ENCODE peak calls at places on chromosomes 3 and 15, in six cellular contexts. One of them, this sample, is unnamed.

GRCh38 chr15:85785887-85786777 is 8.6 kb downstream of the KLHL25 start:
- DNase-seq in T1000: no peak
- DNase-seq in HTR-8/SVneo: no peak
- DNase-seq in Ammon's horn: no peak
- DNase-seq in naive thymus-derived CD4-positive, alpha-beta T cell: no peak
- DNase-seq in activated CD8-positive, alpha-beta memory T cell treated with anti-CD3 and anti-CD28 coated beads, Interleukin-2, amount 50 U/mL, for 48 hours: no peak
- DNase-seq in this sample: no peak

GRCh38 chr3:143963946-143964345 is 7.7 kb upstream of the DIPK2A start:
- DNase-seq in activated CD8-positive, alpha-beta memory T cell treated with anti-CD3 and anti-CD28 coated beads, Interleukin-2, amount 50 U/mL, for 48 hours: no peak
- DNase-seq in naive thymus-derived CD4-positive, alpha-beta T cell: no peak
- DNase-seq in HTR-8/SVneo: no peak
- DNase-seq in Ammon's horn: no peak
- DNase-seq in T1000: no peak
- DNase-seq in this sample: no peak

GRCh38 chr3:126777366-126777765 is 73.3 kb downstream of the CHCHD6 start:
- DNase-seq in T1000: no peak
- DNase-seq in HTR-8/SVneo: no peak
- DNase-seq in activated CD8-positive, alpha-beta memory T cell treated with anti-CD3 and anti-CD28 coated beads, Interleukin-2, amount 50 U/mL, for 48 hours: no peak
- DNase-seq in naive thymus-derived CD4-positive, alpha-beta T cell: no peak
- DNase-seq in Ammon's horn: peak
- DNase-seq in this sample: no peak

GRCh38 chr15:83372434-83372873 is 74.7 kb upstream of the SH3GL3 start:
- DNase-seq in HTR-8/SVneo: peak
- DNase-seq in T1000: no peak
- DNase-seq in activated CD8-positive, alpha-beta memory T cell treated with anti-CD3 and anti-CD28 coated beads, Interleukin-2, amount 50 U/mL, for 48 hours: no peak
- DNase-seq in Ammon's horn: peak
- DNase-seq in naive thymus-derived CD4-positive, alpha-beta T cell: no peak
- DNase-seq in this sample: no peak

GRCh38 chr3:16504242-16504641 is 9.3 kb downstream of the RFTN1 start:
- DNase-seq in naive thymus-derived CD4-positive, alpha-beta T cell: no peak
- DNase-seq in activated CD8-positive, alpha-beta memory T cell treated with anti-CD3 and anti-CD28 coated beads, Interleukin-2, amount 50 U/mL, for 48 hours: no peak
- DNase-seq in Ammon's horn: no peak
- DNase-seq in HTR-8/SVneo: no peak
- DNase-seq in T1000: no peak
- DNase-seq in this sample: no peak

GRCh38 chr3:177201707-177202397 is 4.6 kb upstream of the TBL1XR1 start:
- DNase-seq in activated CD8-positive, alpha-beta memory T cell treated with anti-CD3 and anti-CD28 coated beads, Interleukin-2, amount 50 U/mL, for 48 hours: no peak
- DNase-seq in HTR-8/SVneo: peak
- DNase-seq in T1000: peak
- DNase-seq in Ammon's horn: no peak
- DNase-seq in naive thymus-derived CD4-positive, alpha-beta T cell: no peak
- DNase-seq in this sample: no peak

GRCh38 chr15:66809664-66810063 is 107.6 kb downstream of the SMAD6 start:
- DNase-seq in naive thymus-derived CD4-positive, alpha-beta T cell: no peak
- DNase-seq in HTR-8/SVneo: no peak
- DNase-seq in activated CD8-positive, alpha-beta memory T cell treated with anti-CD3 and anti-CD28 coated beads, Interleukin-2, amount 50 U/mL, for 48 hours: no peak
- DNase-seq in T1000: no peak
- DNase-seq in Ammon's horn: no peak
- DNase-seq in this sample: no peak

GRCh38 chr3:194472290-194472920 is 14.4 kb downstream of the ATP13A3 start:
- DNase-seq in Ammon's horn: peak
- DNase-seq in naive thymus-derived CD4-positive, alpha-beta T cell: no peak
- DNase-seq in HTR-8/SVneo: peak
- DNase-seq in T1000: no peak
- DNase-seq in activated CD8-positive, alpha-beta memory T cell treated with anti-CD3 and anti-CD28 coated beads, Interleukin-2, amount 50 U/mL, for 48 hours: no peak
- DNase-seq in this sample: no peak

GRCh38 chr3:112497897-112498548 is 1.2 kb downstream of the BTLA start:
- DNase-seq in HTR-8/SVneo: no peak
- DNase-seq in Ammon's horn: no peak
- DNase-seq in naive thymus-derived CD4-positive, alpha-beta T cell: no peak
- DNase-seq in activated CD8-positive, alpha-beta memory T cell treated with anti-CD3 and anti-CD28 coated beads, Interleukin-2, amount 50 U/mL, for 48 hours: no peak
- DNase-seq in T1000: no peak
- DNase-seq in this sample: no peak

GRCh38 chr15:71735013-71735757 is 75.2 kb upstream of the NR2E3 start:
- DNase-seq in Ammon's horn: no peak
- DNase-seq in naive thymus-derived CD4-positive, alpha-beta T cell: no peak
- DNase-seq in HTR-8/SVneo: no peak
- DNase-seq in activated CD8-positive, alpha-beta memory T cell treated with anti-CD3 and anti-CD28 coated beads, Interleukin-2, amount 50 U/mL, for 48 hours: no peak
- DNase-seq in T1000: no peak
- DNase-seq in this sample: no peak

GRCh38 chr3:50486219-50486888 is 17.1 kb downstream of the CACNA2D2 start:
- DNase-seq in Ammon's horn: no peak
- DNase-seq in naive thymus-derived CD4-positive, alpha-beta T cell: no peak
- DNase-seq in HTR-8/SVneo: peak
- DNase-seq in activated CD8-positive, alpha-beta memory T cell treated with anti-CD3 and anti-CD28 coated beads, Interleukin-2, amount 50 U/mL, for 48 hours: no peak
- DNase-seq in T1000: no peak
- DNase-seq in this sample: no peak

GRCh38 chr15:67142142-67143092 is 77.0 kb downstream of the SMAD3 start:
- DNase-seq in naive thymus-derived CD4-positive, alpha-beta T cell: no peak
- DNase-seq in HTR-8/SVneo: peak
- DNase-seq in T1000: no peak
- DNase-seq in Ammon's horn: no peak
- DNase-seq in activated CD8-positive, alpha-beta memory T cell treated with anti-CD3 and anti-CD28 coated beads, Interleukin-2, amount 50 U/mL, for 48 hours: no peak
- DNase-seq in this sample: no peak

GRCh38 chr15:57385923-57386390 is 9.7 kb downstream of the CGNL1 start:
- DNase-seq in HTR-8/SVneo: no peak
- DNase-seq in naive thymus-derived CD4-positive, alpha-beta T cell: no peak
- DNase-seq in Ammon's horn: no peak
- DNase-seq in activated CD8-positive, alpha-beta memory T cell treated with anti-CD3 and anti-CD28 coated beads, Interleukin-2, amount 50 U/mL, for 48 hours: no peak
- DNase-seq in T1000: no peak
- DNase-seq in this sample: no peak

GRCh38 chr15:61835476-61836106 is 224.7 kb downstream of the VPS13C start:
- DNase-seq in activated CD8-positive, alpha-beta memory T cell treated with anti-CD3 and anti-CD28 coated beads, Interleukin-2, amount 50 U/mL, for 48 hours: peak
- DNase-seq in naive thymus-derived CD4-positive, alpha-beta T cell: peak
- DNase-seq in Ammon's horn: peak
- DNase-seq in HTR-8/SVneo: peak
- DNase-seq in T1000: peak
- DNase-seq in this sample: no peak

This sample was measured in nucleus accumbens.